ENCODE peak calls at places on chromosomes 16 and 17, in nine cellular contexts. Z is activated naive CD4-positive, alpha-beta T cell treated with anti-CD3 and anti-CD28 coated beads, Interleukin-2, amount 50 U/mL, for 16 hours; S is NCI-H2107; M is Calu3; K is breast epithelium; J is OCI-LY7; I is WERI-Rb-1; D is lower leg skin; F is activated T-helper 2 cell treated with anti-CD3 and anti-CD28 coated beads, Interferon-gamma antibody, Interleukin-2, Interleukin-4, amounts not matched to agents 10 μg/mL and 5 μg/mL and 100 μg/mL, durations not matched to agents 14 hours and 24 hours and 36 hours. W is an unnamed sample.

GRCh38 chr17:59620518-59621259 is 994 bp downstream of the CLTC start:
- DNase-seq in J (peak; percentile 51), S (peak; percentile 20), I (peak; percentile 73), D (peak; percentile 40), K (no peak), F (peak; percentile 36), M (peak; percentile 23), Z (peak; percentile 38), W (no peak)

GRCh38 chr17:41009936-41010335 is 1.0 kb upstream of the KRTAP3-1 start:
- DNase-seq in K (no peak), S (no peak), M (no peak), F (no peak), J (no peak), Z (no peak), D (no peak), I (no peak), W (no peak)

GRCh38 chr17:34654871-34655270 is 75.5 kb downstream of the TMEM132E start:
- DNase-seq in D (no peak), K (no peak), J (no peak), S (no peak), I (no peak), Z (no peak), M (no peak), F (no peak), W (no peak)

GRCh38 chr16:58422809-58423208 is 30.5 kb downstream of the GINS3 start:
- DNase-seq in J (no peak), K (no peak), F (no peak), Z (no peak), S (no peak), I (no peak), M (no peak), D (no peak), W (no peak)

GRCh38 chr16:58814348-58814801 is 80.3 kb upstream of the GOT2 start:
- DNase-seq in I (peak; percentile 34), J (peak; percentile 40), Z (peak; percentile 25), K (no peak), S (no peak), M (peak; percentile 54), F (peak; percentile 10), D (peak; percentile 22), W (no peak)

GRCh38 chr17:17924857-17925250 is 47.3 kb downstream of the TOM1L2 start:
- DNase-seq in Z (no peak), M (no peak), I (no peak), D (no peak), S (no peak), J (no peak), K (no peak), F (no peak), W (no peak)

GRCh38 chr16:57970971-57971370 is at the start of gene CNGB1:
- DNase-seq in D (no peak), S (no peak), Z (no peak), I (peak; percentile 76), K (no peak), M (no peak), F (no peak), J (no peak), W (no peak)

GRCh38 chr17:27521281-27522027 is 65.2 kb downstream of the KSR1 start:
- DNase-seq in J (no peak), M (no peak), F (no peak), S (no peak), D (no peak), K (no peak), I (peak; percentile 41), Z (no peak), W (no peak)

GRCh38 chr17:47324224-47325020 is 667 bp downstream of the EFCAB13 start:
- DNase-seq in D (peak; percentile 52), F (peak; percentile 46), Z (peak; percentile 60), K (peak; percentile 66), M (peak; percentile 81), I (no peak), S (no peak), J (peak; percentile 70), W (no peak)

GRCh38 chr17:63550816-63551639 is 751 bp downstream of the DCAF7 start:
- DNase-seq in D (no peak), S (peak; percentile 10), F (no peak), I (peak; percentile 70), Z (no peak), K (peak; percentile 18), J (peak; percentile 41), M (no peak), W (no peak)

GRCh38 chr17:187130-187529 is 5.7 kb upstream of the DOC2B start:
- DNase-seq in I (peak; percentile 84), S (no peak), K (no peak), F (no peak), Z (no peak), D (no peak), J (no peak), M (no peak), W (no peak)

GRCh38 chr17:57080708-57081107 is 4.3 kb upstream of the AKAP1 start:
- DNase-seq in J (no peak), I (no peak), S (no peak), K (no peak), M (no peak), F (no peak), D (no peak), Z (no peak), W (no peak)

GRCh38 chr16:69340095-69340644 is 598 bp downstream of the NIP7 start:
- DNase-seq in F (no peak), K (no peak), M (no peak), J (no peak), Z (no peak), I (no peak), D (no peak), S (no peak), W (no peak)

GRCh38 chr17:81035389-81036127 is 607 bp downstream of the BAIAP2 start:
- DNase-seq in Z (no peak), K (no peak), S (no peak), D (no peak), M (peak; percentile 20), I (peak; percentile 56), J (no peak), F (no peak), W (no peak)

GRCh38 chr17:55883112-55883511 is 132.3 kb downstream of the PCTP start:
- DNase-seq in Z (no peak), I (no peak), F (no peak), K (no peak), M (no peak), S (no peak), J (no peak), D (no peak), W (no peak)

GRCh38 chr17:19510903-19511302 is 22.8 kb upstream of the SLC47A1 start:
- DNase-seq in I (no peak), M (no peak), J (no peak), K (no peak), D (no peak), Z (no peak), F (no peak), S (no peak), W (no peak)

GRCh38 chr17:64202683-64203430 is 60.2 kb downstream of the TEX2 start:
- DNase-seq in I (no peak), S (no peak), M (no peak), D (no peak), F (no peak), Z (no peak), K (no peak), J (no peak), W (no peak)

GRCh38 chr17:12256380-12256995 is 235.8 kb downstream of the MAP2K4 start:
- DNase-seq in M (peak; percentile 40), Z (no peak), J (peak; percentile 59), I (peak; percentile 31), D (no peak), K (no peak), F (no peak), S (no peak), W (no peak)

GRCh38 chr16:88769617-88770458 is 15.2 kb downstream of the PIEZO1 start:
- DNase-seq in Z (no peak), F (no peak), J (peak; percentile 75), M (no peak), K (peak; percentile 84), S (no peak), I (peak; percentile 76), D (no peak), W (no peak)

GRCh38 chr17:2780931-2781454 is 15.2 kb upstream of the RAP1GAP2 start:
- DNase-seq in D (no peak), K (no peak), I (no peak), S (no peak), M (no peak), J (no peak), Z (no peak), F (no peak), W (no peak)